ENCODE peak calls at places on chromosomes 6 and 20, in seven cellular contexts. H is fibroblast of lung, W is glutamatergic neuron, F is mucosa of descending colon, A is bronchial epithelial cell, S is WTC11, Q is lower lobe of right lung. B is an unnamed sample.

GRCh38 chr6:47247227-47247797 is 62.4 kb downstream of the TNFRSF21 start:
- DNase-seq in H (no peak), A (peak), W (no peak), F (no peak), S (no peak), Q (no peak), B (no peak)

GRCh38 chr6:164370773-164371172 is 938.6 kb downstream of the C6orf118 start:
- DNase-seq in W (no peak), Q (no peak), F (no peak), H (peak), A (peak), S (no peak), B (no peak)

GRCh38 chr6:42984924-42985475 is 630 bp downstream of the PPP2R5D start:
- DNase-seq in H (peak), A (no peak), F (no peak), S (no peak), W (peak), Q (no peak), B (no peak)

GRCh38 chr6:39920147-39920546 is 14.1 kb downstream of the MOCS1 start:
- DNase-seq in W (no peak), H (no peak), F (no peak), S (no peak), Q (no peak), A (no peak), B (no peak)

GRCh38 chr6:169316651-169317050 is 63.0 kb upstream of the THBS2 start:
- DNase-seq in A (no peak), H (peak), W (no peak), Q (no peak), S (no peak), F (no peak), B (no peak)

GRCh38 chr6:151025076-151025475 is 159.6 kb downstream of the MTHFD1L start:
- DNase-seq in H (no peak), S (no peak), A (peak), W (no peak), Q (no peak), F (no peak), B (no peak)

GRCh38 chr20:47672886-47673670 is 112.2 kb downstream of the SULF2 start:
- DNase-seq in S (no peak), W (no peak), H (no peak), Q (no peak), A (no peak), F (no peak), B (no peak)

GRCh38 chr20:924639-925038 is 8.5 kb upstream of the ANGPT4 start:
- DNase-seq in F (no peak), A (no peak), W (no peak), H (no peak), S (no peak), Q (no peak), B (no peak)

GRCh38 chr6:17013701-17014100 is 88.1 kb upstream of the STMND1 start:
- DNase-seq in S (no peak), F (no peak), W (no peak), Q (no peak), H (peak), A (peak), B (no peak)

GRCh38 chr6:116528800-116529199 is 16.7 kb downstream of the TRAPPC3L start:
- DNase-seq in H (peak), Q (no peak), F (no peak), S (no peak), A (no peak), W (no peak), B (no peak)

GRCh38 chr6:81562169-81562568 is 190.3 kb downstream of the TENT5A start:
- DNase-seq in H (peak), F (no peak), W (no peak), Q (no peak), S (no peak), A (peak), B (peak)

GRCh38 chr6:14365393-14365792 is 247.8 kb downstream of the CD83 start:
- DNase-seq in Q (no peak), F (no peak), A (no peak), H (peak), W (no peak), S (no peak), B (no peak)

GRCh38 chr6:33206027-33206863 is 1.8 kb downstream of the HSD17B8 start:
- DNase-seq in S (no peak), A (peak), Q (no peak), W (no peak), F (no peak), H (peak), B (no peak)

GRCh38 chr6:139028242-139028657 is 295 bp upstream of the ABRACL start:
- DNase-seq in F (no peak), S (no peak), W (no peak), A (peak), Q (no peak), H (no peak), B (no peak)

GRCh38 chr6:161498359-161498758 is 224.5 kb upstream of the AGPAT4 start:
- DNase-seq in H (peak), A (peak), S (peak), Q (no peak), F (no peak), W (peak), B (peak)

GRCh38 chr20:57371363-57371762 is 19.8 kb upstream of the RBM38 start:
- DNase-seq in H (no peak), W (no peak), S (no peak), F (no peak), A (no peak), Q (no peak), B (no peak)

GRCh38 chr6:138405816-138406403 is 1.9 kb downstream of the HEBP2 start:
- DNase-seq in W (no peak), A (no peak), F (no peak), H (no peak), S (no peak), Q (no peak), B (no peak)

GRCh38 chr20:62403331-62403730 is 3.8 kb downstream of the CABLES2 start:
- DNase-seq in S (no peak), Q (no peak), A (no peak), F (no peak), H (no peak), W (no peak), B (no peak)
- TF ChIP-seq CTCF in S (no peak), Q (no peak), A (no peak), F (no peak), H (no peak), W (no peak), B (no peak)

DNA sequence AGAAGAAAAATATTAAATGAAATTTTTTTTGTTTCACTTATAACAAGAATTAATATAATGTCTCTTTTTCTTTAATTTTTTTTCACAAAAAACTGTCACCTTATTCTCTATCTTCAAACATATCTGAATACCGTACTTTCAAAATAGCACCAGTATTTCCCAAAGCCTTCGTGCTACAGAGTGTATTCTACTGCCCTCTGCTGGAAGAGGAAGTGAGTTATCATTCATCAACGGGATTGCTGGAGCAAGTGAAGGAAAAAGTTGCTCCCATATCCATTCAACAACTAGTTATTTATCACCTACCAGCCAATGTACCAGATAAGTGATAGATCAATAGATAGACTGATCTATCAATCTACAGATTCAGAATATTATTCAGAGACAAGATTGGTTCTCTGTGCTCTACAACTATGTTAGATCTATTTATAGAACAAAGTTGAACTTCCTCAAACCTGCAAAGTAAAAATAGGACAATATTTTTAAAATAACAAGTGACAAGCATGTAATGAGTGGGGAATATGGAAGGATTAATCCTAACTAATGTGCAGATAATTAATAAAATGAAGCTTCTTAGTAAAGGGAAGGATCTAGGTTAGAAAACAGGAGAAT is 26.7 kb upstream of the TFAP2B start:
- DNase-seq in S (no peak), H (peak), A (peak), F (no peak), W (no peak), Q (no peak), B (no peak)
- TF ChIP-seq CTCF in S (peak), H (peak), A (peak), F (peak), W (peak), Q (peak), B (peak)

GRCh38 chr20:18904624-18905023 is 91.0 kb downstream of the SCP2D1 start:
- DNase-seq in H (no peak), S (peak), W (no peak), Q (no peak), A (no peak), F (no peak), B (no peak)
- TF ChIP-seq CTCF in H (no peak), S (no peak), W (no peak), Q (no peak), A (peak), F (no peak), B (no peak)

GRCh38 chr6:12395898-12396297 is 105.7 kb downstream of the EDN1 start:
- DNase-seq in Q (no peak), W (no peak), A (no peak), S (no peak), F (no peak), H (no peak), B (no peak)
- TF ChIP-seq CTCF in Q (peak), W (no peak), A (peak), S (no peak), F (no peak), H (peak), B (peak)

DNA sequence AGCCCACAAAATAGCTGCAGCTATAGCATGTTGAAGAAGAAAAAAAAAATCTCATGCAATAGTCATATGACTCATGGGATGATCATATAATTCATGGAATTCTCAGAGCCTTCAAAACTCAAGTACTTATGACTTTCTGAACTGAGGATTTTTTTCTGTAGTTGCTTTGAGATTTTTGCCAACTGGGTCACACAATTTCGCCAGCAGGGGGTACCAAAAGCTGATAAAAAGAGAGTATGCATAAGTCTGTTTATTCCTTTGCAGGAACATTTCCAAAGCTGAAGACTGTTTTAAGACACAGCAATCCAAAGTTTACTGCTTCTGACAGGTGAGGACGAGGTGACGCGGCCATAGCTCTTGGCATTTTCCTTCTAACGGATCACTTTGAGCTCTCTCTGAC is 586.1 kb upstream of the CHD6 start:
- DNase-seq in S (peak), H (no peak), W (peak), F (no peak), A (no peak), Q (no peak), B (no peak)
- TF ChIP-seq CTCF in S (no peak), H (no peak), W (peak), F (no peak), A (no peak), Q (peak), B (no peak)

B was measured in AG09319.